ENCODE peak calls at places on chromosomes 4 and X, in four cellular contexts. Q, E, P and U are unnamed samples.

GRCh38 chr4:18859468-18859867 is 837.9 kb upstream of the LCORL start:
- DNase-seq in Q (no peak), E (no peak), P (no peak), U (no peak)

GRCh38 chrX:55039471-55039870 is 8.7 kb upstream of the ALAS2 start:
- DNase-seq in Q (no peak), E (no peak), P (peak), U (no peak)

GRCh38 chr4:28759064-28759463 is 1898.4 kb downstream of the STIM2 start:
- DNase-seq in Q (no peak), E (no peak), P (no peak), U (no peak)

GRCh38 chr4:93654276-93654675 is 174.3 kb upstream of the ATOH1 start:
- DNase-seq in Q (no peak), E (no peak), P (no peak), U (no peak)

GRCh38 chrX:97685753-97686152 is 802.0 kb downstream of the RPA4 start:
- DNase-seq in Q (no peak), E (no peak), P (peak), U (no peak)

GRCh38 chr4:21304061-21304541 is 603.8 kb downstream of the PACRGL start:
- DNase-seq in Q (no peak), E (peak), P (no peak), U (no peak)

GRCh38 chr4:143286733-143287570 is 49.7 kb upstream of the GAB1 start:
- DNase-seq in Q (no peak), E (no peak), P (no peak), U (no peak)

GRCh38 chr4:2417196-2417764 is 1.2 kb downstream of the ZFYVE28 start:
- DNase-seq in Q (no peak), E (peak), P (no peak), U (no peak)

GRCh38 chr4:180164799-180165198 is 2078.4 kb upstream of the TENM3 start:
- DNase-seq in Q (no peak), E (no peak), P (no peak), U (no peak)

GRCh38 chr4:130478406-130478805 is 1382.5 kb downstream of the C4orf33 start:
- DNase-seq in Q (no peak), E (no peak), P (no peak), U (no peak)

GRCh38 chrX:111447298-111447697 is 35.3 kb upstream of the DCX start:
- DNase-seq in Q (no peak), E (no peak), P (no peak), U (no peak)

GRCh38 chrX:54171527-54171926 is 11.5 kb downstream of the FAM120C start:
- DNase-seq in Q (no peak), E (no peak), P (no peak), U (no peak)

GRCh38 chr4:62771656-62772557 is 1571.8 kb downstream of the ADGRL3 start:
- DNase-seq in Q (no peak), E (no peak), P (no peak), U (no peak)

GRCh38 chrX:25012793-25013592 is 2.8 kb downstream of the ARX start:
- DNase-seq in Q (no peak), E (no peak), P (no peak), U (no peak)

GRCh38 chr4:57682275-57682674 is 572.1 kb upstream of the IGFBP7 start:
- DNase-seq in Q (no peak), E (no peak), P (no peak), U (no peak)

GRCh38 chr4:110533590-110533910 is 57.6 kb downstream of the ENPEP start:
- DNase-seq in Q (no peak), E (no peak), P (no peak), U (no peak)

GRCh38 chr4:111596491-111596890 is 548.8 kb upstream of the FAM241A start:
- DNase-seq in Q (no peak), E (no peak), P (no peak), U (no peak)

GRCh38 chr4:126560794-126561193 is 1072.0 kb upstream of the INTU start:
- DNase-seq in Q (no peak), E (no peak), P (no peak), U (no peak)

GRCh38 chr4:73407227-73407673 is 3.2 kb downstream of the ALB start:
- DNase-seq in Q (no peak), E (no peak), P (no peak), U (no peak)

GRCh38 chr4:186624951-186625350 is 69.6 kb upstream of the MTNR1A start:
- DNase-seq in Q (no peak), E (no peak), P (peak), U (no peak)

GRCh38 chr4:158020734-158021346 is 152.0 kb downstream of the GASK1B start:
- DNase-seq in Q (no peak), E (no peak), P (peak), U (no peak)

GRCh38 chrX:103215768-103216085 is 819 bp downstream of the BEX4 start:
- DNase-seq in Q (no peak), E (no peak), P (no peak), U (no peak)

GRCh38 chrX:22800360-22800759 is 199.4 kb upstream of the DDX53 start:
- DNase-seq in Q (no peak), E (no peak), P (peak), U (no peak)

GRCh38 chr4:790466-790820 is 35.5 kb downstream of the CPLX1 start:
- DNase-seq in Q (peak), E (peak), P (no peak), U (no peak)

GRCh38 chrX:98398542-98398941 is 1514.8 kb downstream of the RPA4 start:
- DNase-seq in Q (no peak), E (no peak), P (no peak), U (no peak)

GRCh38 chr4:6875431-6875831 is 34.2 kb upstream of the TBC1D14 start:
- DNase-seq in Q (no peak), E (peak), P (no peak), U (no peak)

GRCh38 chr4:183403486-183403885 is 41.0 kb upstream of the CDKN2AIP start:
- DNase-seq in Q (no peak), E (no peak), P (no peak), U (no peak)

GRCh38 chr4:147723316-147723715 is 8.6 kb upstream of the ARHGAP10 start:
- DNase-seq in Q (no peak), E (peak), P (no peak), U (peak)

GRCh38 chr4:139665690-139666529 is at the start of gene MGST2:
- DNase-seq in Q (peak), E (peak), P (peak), U (no peak)

GRCh38 chrX:103517246-103517645 is 2.0 kb downstream of the RAB40A start:
- DNase-seq in Q (no peak), E (no peak), P (no peak), U (no peak)

GRCh38 chr4:22501715-22502095 is 14.2 kb downstream of the ADGRA3 start:
- DNase-seq in Q (no peak), E (no peak), P (no peak), U (no peak)

GRCh38 chr4:67436742-67437141 is 108.6 kb downstream of the CENPC start:
- DNase-seq in Q (no peak), E (no peak), P (no peak), U (no peak)

GRCh38 chr4:140049924-140050681 is 103.9 kb downstream of the MAML3 start:
- DNase-seq in Q (no peak), E (no peak), P (no peak), U (no peak)

GRCh38 chr4:23915459-23916132 is 25.7 kb upstream of the PPARGC1A start:
- DNase-seq in Q (no peak), E (no peak), P (no peak), U (no peak)

GRCh38 chr4:1230316-1230715 is 18.6 kb downstream of the CTBP1 start:
- DNase-seq in Q (no peak), E (no peak), P (no peak), U (no peak)

GRCh38 chr4:116092961-116093360 is 979.5 kb upstream of the NDST4 start:
- DNase-seq in Q (no peak), E (no peak), P (no peak), U (no peak)
- H3K27ac ChIP-seq in Q (no peak), E (no peak), P (no peak), U (no peak)

DNA sequence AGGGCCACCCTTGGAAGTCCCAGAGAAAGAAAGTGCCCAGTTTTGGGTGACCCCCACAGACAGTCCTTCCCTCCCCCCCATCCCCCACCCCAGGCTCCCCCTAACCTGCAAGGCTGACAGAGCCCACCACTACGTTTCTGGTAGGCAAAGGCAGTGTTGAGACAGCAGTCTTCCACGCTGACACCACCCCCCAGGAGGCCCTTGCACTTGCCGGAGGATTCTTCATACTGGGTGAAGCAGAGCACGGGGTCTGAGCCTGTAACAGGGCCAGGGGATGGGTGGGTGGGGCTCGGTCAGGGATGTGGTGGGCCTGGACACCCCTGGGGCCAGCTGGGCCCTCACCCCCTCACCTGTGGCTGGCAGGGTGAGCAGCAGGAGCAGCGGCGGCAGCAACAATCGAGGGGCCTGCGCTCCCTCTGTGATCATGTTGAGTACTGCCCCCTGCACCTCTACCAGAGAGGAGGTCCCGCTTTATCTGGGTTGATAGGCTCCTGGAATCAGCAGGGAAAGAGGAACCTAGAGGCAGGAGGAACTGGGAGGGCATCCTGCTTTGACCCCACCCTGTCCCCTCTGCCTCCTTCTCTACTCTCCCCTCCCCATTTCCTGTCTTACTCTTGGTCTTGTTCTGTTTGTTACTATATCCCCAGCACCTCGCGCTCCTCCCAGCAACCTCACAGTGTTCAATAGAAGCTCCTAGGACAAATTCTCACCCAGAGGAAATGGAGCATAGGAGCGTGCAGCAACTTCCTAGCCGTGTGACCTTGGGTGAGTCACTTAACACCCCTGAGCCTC is at the start of gene CFP:
- DNase-seq in Q (no peak), E (no peak), P (no peak), U (no peak)
- H3K4me3 ChIP-seq in Q (no peak), E (peak), P (no peak), U (no peak)

DNA sequence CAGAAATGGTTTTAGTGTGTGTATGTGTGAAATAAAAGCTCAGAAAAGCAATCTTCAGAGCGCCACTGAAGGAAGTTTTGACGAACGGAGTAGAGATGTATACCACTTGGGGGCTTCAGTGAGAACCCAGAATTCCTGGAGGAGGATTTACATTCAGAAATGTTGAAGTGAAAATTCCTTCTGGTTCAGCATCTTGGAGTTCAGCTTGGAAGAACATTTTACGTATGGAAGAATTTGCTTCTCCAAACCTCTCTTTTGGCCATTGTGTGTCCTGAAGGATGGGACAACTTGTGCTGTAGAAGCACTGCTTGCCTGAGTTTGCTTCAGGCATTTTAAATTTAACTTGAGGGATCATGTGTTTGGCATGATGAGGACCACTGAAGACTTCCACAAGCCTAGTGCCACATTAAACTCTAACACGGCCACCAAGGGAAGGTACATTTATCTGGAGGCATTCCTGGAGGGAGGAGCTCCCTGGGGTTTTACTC is 704 bp downstream of the SHROOM3 start:
- DNase-seq in Q (no peak), E (no peak), P (no peak), U (no peak)
- H3K27ac ChIP-seq in Q (peak), E (peak), P (no peak), U (peak)

GRCh38 chr4:123415977-123416376 is 19.4 kb downstream of the SPRY1 start:
- DNase-seq in Q (no peak), E (no peak), P (peak), U (no peak)

GRCh38 chr4:123419885-123420743 is 23.5 kb downstream of the SPRY1 start:
- DNase-seq in Q (no peak), E (no peak), P (no peak), U (no peak)

GRCh38 chr4:123416462-123416861 is 19.9 kb downstream of the SPRY1 start:
- DNase-seq in Q (no peak), E (no peak), P (no peak), U (no peak)

GRCh38 chr4:123418486-123418931 is 21.9 kb downstream of the SPRY1 start:
- DNase-seq in Q (no peak), E (no peak), P (peak), U (no peak)

GRCh38 chr4:123417813-123418212 is 21.2 kb downstream of the SPRY1 start:
- DNase-seq in Q (no peak), E (no peak), P (no peak), U (no peak)
- H3K4me3 ChIP-seq in Q (no peak), E (no peak), P (no peak), U (no peak)

GRCh38 chrX:122880952-122881351 is 303.1 kb upstream of the GRIA3 start:
- DNase-seq in Q (no peak), E (no peak), P (no peak), U (no peak)

DNA sequence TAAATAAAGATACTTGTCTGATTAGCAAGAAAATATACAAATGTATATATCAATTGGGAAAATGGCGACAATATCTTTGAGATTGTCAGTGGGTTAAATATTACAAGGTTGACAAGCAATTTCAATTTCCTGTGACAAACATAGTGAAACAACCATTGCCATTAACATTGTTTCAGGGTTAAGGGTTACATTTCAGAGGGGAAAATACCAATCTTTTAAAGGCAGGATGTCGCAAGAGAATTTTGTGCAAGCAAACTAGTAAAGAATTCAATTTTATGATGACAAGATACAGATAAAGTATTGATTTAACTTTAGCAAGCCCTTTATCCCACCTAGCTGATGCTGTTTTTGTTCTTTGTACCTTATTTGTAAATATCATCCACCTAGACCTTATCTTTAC is 305.8 kb upstream of the GRIA3 start:
- DNase-seq in Q (no peak), E (no peak), P (no peak), U (no peak)
- H3K27ac ChIP-seq in Q (no peak), E (no peak), P (no peak), U (no peak)